ENCODE peak calls at places on chromosomes 11 and 22, in eight cellular contexts. O, W, R, S, G, H, F and B are unnamed samples. For H3K27me3, the result is how much of the 10 kb centered on the place peaks cover.

GRCh38 chr11:113167599-113167998 is 146.8 kb upstream of the TTC12 start:
- DNase-seq in S (no peak), R (no peak), H (peak), F (peak), O (no peak), W (no peak), G (no peak), B (peak)

GRCh38 chr11:132895340-132895739 is 637.0 kb downstream of the OPCML start:
- DNase-seq in S (no peak), H (no peak), G (peak), F (no peak), O (no peak), R (no peak), W (peak), B (no peak)

GRCh38 chr11:19577849-19578619 is 134.6 kb upstream of the NAV2 start:
- DNase-seq in S (no peak), H (peak), G (no peak), R (peak), F (no peak), W (no peak), O (no peak), B (peak)

GRCh38 chr11:44813401-44813800 is 86.6 kb downstream of the TSPAN18 start:
- DNase-seq in R (no peak), F (no peak), W (no peak), S (no peak), G (no peak), H (peak), O (peak), B (no peak)

GRCh38 chr11:279040-279965 is 1.1 kb downstream of the NLRP6 start:
- DNase-seq in F (no peak), G (no peak), S (no peak), H (no peak), W (no peak), R (peak), O (no peak), B (peak)

GRCh38 chr11:74677131-74677530 is 54.1 kb downstream of the CHRDL2 start:
- DNase-seq in O (no peak), G (no peak), S (no peak), H (peak), R (peak), F (no peak), W (no peak), B (no peak)

GRCh38 chr11:113684558-113684957 is 21.6 kb downstream of the TMPRSS5 start:
- DNase-seq in R (no peak), O (no peak), G (no peak), W (no peak), S (no peak), H (no peak), F (no peak), B (no peak)

GRCh38 chr11:48013269-48013901 is 33.0 kb downstream of the PTPRJ start:
- DNase-seq in O (peak), W (no peak), G (no peak), R (peak), H (peak), F (no peak), S (no peak), B (no peak)

GRCh38 chr22:23001463-23001862 is 68.9 kb upstream of the GNAZ start:
- DNase-seq in W (no peak), S (no peak), R (no peak), H (no peak), G (no peak), F (no peak), O (no peak), B (no peak)

GRCh38 chr11:132653237-132653636 is 879.1 kb downstream of the OPCML start:
- DNase-seq in F (no peak), G (no peak), W (no peak), H (no peak), O (no peak), R (no peak), S (no peak), B (no peak)

GRCh38 chr11:115990004-115990447 is 485.8 kb upstream of the CADM1 start:
- DNase-seq in O (no peak), F (peak), R (no peak), H (peak), S (no peak), W (no peak), G (no peak), B (peak)

GRCh38 chr11:12179521-12179920 is 69.1 kb downstream of the MICAL2 start:
- DNase-seq in O (no peak), G (no peak), S (no peak), R (no peak), W (no peak), F (no peak), H (peak), B (no peak)

GRCh38 chr11:100619484-100619883 is 67.6 kb upstream of the ARHGAP42 start:
- DNase-seq in G (no peak), R (no peak), W (peak), S (no peak), F (no peak), H (no peak), O (no peak), B (no peak)

GRCh38 chr22:29716814-29717213 is 3.0 kb upstream of the CABP7 start:
- DNase-seq in G (peak), W (peak), O (peak), S (peak), H (peak), R (peak), F (peak), B (peak)

GRCh38 chr11:58465690-58466089 is 23.7 kb upstream of the OR5B12 start:
- DNase-seq in S (no peak), G (no peak), O (no peak), F (no peak), H (no peak), R (no peak), W (peak), B (no peak)

GRCh38 chr22:19795617-19796008 is 35.0 kb downstream of the TBX1 start:
- DNase-seq in W (no peak), R (no peak), G (no peak), H (no peak), F (no peak), O (no peak), S (no peak), B (no peak)

GRCh38 chr11:17413414-17414316 is 25.2 kb upstream of the KCNJ11 start:
- DNase-seq in G (no peak), O (peak), S (no peak), H (no peak), R (peak), W (no peak), F (no peak), B (no peak)

GRCh38 chr11:16604784-16605439 is 133.5 kb upstream of the C11orf58 start:
- DNase-seq in R (peak), G (no peak), H (peak), W (peak), S (no peak), O (peak), F (peak), B (no peak)

GRCh38 chr11:14905104-14906033 is 13.3 kb upstream of the CYP2R1 start:
- DNase-seq in G (no peak), W (no peak), F (no peak), H (peak), S (no peak), R (peak), O (peak), B (no peak)

GRCh38 chr11:3867209-3868071 is 12.0 kb downstream of the STIM1 start:
- DNase-seq in H (peak), F (peak), W (peak), G (no peak), O (no peak), R (peak), S (no peak), B (no peak)

GRCh38 chr11:11979487-11980117 is 28.8 kb downstream of the DKK3 start:
- DNase-seq in W (no peak), S (peak), H (peak), O (no peak), R (peak), F (no peak), G (no peak), B (no peak)

GRCh38 chr11:75597636-75598035 is 35.6 kb downstream of the SERPINH1 start:
- DNase-seq in G (no peak), F (peak), H (no peak), S (no peak), O (no peak), R (no peak), W (peak), B (no peak)

GRCh38 chr11:70127653-70128434 is 49.7 kb downstream of the ANO1 start:
- DNase-seq in W (no peak), O (no peak), S (no peak), R (no peak), F (no peak), G (no peak), H (no peak), B (no peak)

GRCh38 chr22:30262917-30263741 is 3.5 kb downstream of the OSM start:
- DNase-seq in W (no peak), F (peak), O (peak), R (peak), S (peak), G (no peak), H (peak), B (peak)

GRCh38 chr11:84218318-84218717 is 932.2 kb upstream of the CCDC90B start:
- DNase-seq in G (no peak), O (no peak), R (no peak), W (no peak), S (no peak), H (no peak), F (no peak), B (no peak)

GRCh38 chr22:35314161-35314942 is 14.7 kb downstream of the TOM1 start:
- DNase-seq in G (no peak), S (no peak), O (no peak), F (no peak), H (peak), W (no peak), R (no peak), B (no peak)

GRCh38 chr11:122253541-122254317 is 137.7 kb upstream of the BLID start:
- DNase-seq in O (no peak), F (no peak), W (no peak), R (peak), H (no peak), S (no peak), G (no peak), B (no peak)

GRCh38 chr11:120061036-120061760 is 76.7 kb downstream of the TRIM29 start:
- DNase-seq in R (no peak), G (no peak), F (no peak), H (no peak), W (peak), S (no peak), O (no peak), B (no peak)

GRCh38 chr11:11969380-11970215 is 38.8 kb downstream of the DKK3 start:
- DNase-seq in G (no peak), S (no peak), W (no peak), O (peak), R (no peak), F (no peak), H (no peak), B (no peak)

GRCh38 chr11:61969838-61970452 is 2.5 kb upstream of the FTH1 start:
- DNase-seq in H (no peak), S (peak), O (no peak), W (peak), R (no peak), G (no peak), F (no peak), B (no peak)

GRCh38 chr11:70611166-70611565 is 212.8 kb downstream of the CTTN start:
- DNase-seq in H (no peak), G (no peak), W (no peak), R (no peak), S (no peak), F (no peak), O (no peak), B (no peak)

GRCh38 chr11:134425413-134425812 is 13.4 kb upstream of the B3GAT1 start:
- DNase-seq in G (no peak), R (no peak), F (no peak), W (no peak), H (no peak), S (no peak), O (no peak), B (no peak)

GRCh38 chr11:69002101-69002742 is 10.8 kb downstream of the MRGPRF start:
- DNase-seq in R (no peak), H (no peak), G (no peak), F (no peak), S (no peak), W (no peak), O (no peak), B (no peak)

GRCh38 chr11:68130121-68130520 is 8.9 kb upstream of the CHKA start:
- DNase-seq in R (no peak), H (no peak), S (no peak), W (no peak), G (no peak), O (no peak), F (no peak), B (no peak)

GRCh38 chr11:88482871-88483301 is 145.3 kb upstream of the CTSC start:
- DNase-seq in G (peak), S (peak), O (no peak), H (no peak), R (no peak), W (peak), F (no peak), B (no peak)

GRCh38 chr11:103959279-103959930 is 77.0 kb upstream of the DDI1 start:
- DNase-seq in W (no peak), R (no peak), S (peak), G (no peak), H (no peak), O (no peak), F (no peak), B (no peak)

GRCh38 chr22:42649261-42650056 is at the start of gene CYB5R3:
- DNase-seq in F (peak), G (no peak), S (peak), O (peak), H (peak), R (peak), W (peak), B (peak)

GRCh38 chr11:124895471-124895971 is 2.1 kb downstream of the ROBO4 start:
- DNase-seq in O (no peak), S (no peak), W (no peak), R (no peak), F (no peak), H (no peak), G (no peak), B (no peak)

GRCh38 chr11:94988748-94989147 is 15.2 kb downstream of the KDM4D start:
- DNase-seq in S (no peak), G (no peak), O (no peak), R (no peak), W (no peak), H (no peak), F (no peak), B (no peak)

GRCh38 chr11:116394022-116394421 is 378.8 kb downstream of the BUD13 start:
- DNase-seq in R (no peak), O (no peak), G (no peak), W (no peak), F (no peak), S (no peak), H (no peak), B (no peak)

GRCh38 chr11:35919244-35919643 is 24.6 kb upstream of the LDLRAD3 start:
- DNase-seq in S (no peak), H (no peak), G (no peak), W (peak), R (no peak), O (no peak), F (no peak), B (peak)
- H3K4me3 ChIP-seq in S (no peak), H (no peak), G (no peak), W (no peak), R (no peak), O (no peak), F (no peak), B (peak)

GRCh38 chr11:65170058-65170534 is at the start of gene SPDYC:
- DNase-seq in H (no peak), G (no peak), S (peak), R (no peak), F (peak), O (no peak), W (no peak), B (no peak)
- H3K27me3 ChIP-seq in H (under half), G (under half), S (under half), R (under half), F (under half), O (under half), W (under half), B (under half)

GRCh38 chr11:60710482-60710881 is 11.1 kb downstream of the MS4A8 start:
- DNase-seq in H (no peak), F (no peak), R (no peak), W (no peak), S (no peak), O (no peak), G (no peak), B (no peak)
- H3K4me3 ChIP-seq in H (no peak), F (no peak), R (no peak), W (no peak), S (no peak), O (no peak), G (no peak), B (no peak)

DNA sequence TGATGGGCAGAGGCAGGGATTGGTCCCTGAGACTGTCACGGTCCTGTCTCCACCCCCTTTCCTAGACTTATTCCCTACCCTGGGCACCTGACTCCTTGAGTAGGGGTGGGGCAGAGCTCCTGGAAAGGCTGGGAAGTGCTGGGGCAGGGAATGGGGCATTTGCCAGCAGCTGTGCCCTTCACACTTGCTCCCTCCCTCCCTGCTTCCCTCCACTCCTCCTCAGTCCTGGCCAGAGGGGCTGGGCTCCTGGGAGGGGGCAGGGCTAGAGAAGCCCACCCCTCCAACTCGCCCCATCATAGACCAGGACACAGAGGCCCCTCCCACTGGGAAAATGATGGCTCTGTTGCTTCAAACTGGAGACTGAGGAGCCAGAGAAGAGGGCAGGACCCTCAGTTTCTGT is 11.6 kb downstream of the SCN2B start:
- DNase-seq in S (no peak), H (no peak), W (no peak), R (no peak), F (no peak), O (no peak), G (no peak), B (no peak)
- H3K27me3 ChIP-seq in S (under half), H (under half), W (under half), R (under half), F (half or more), O (under half), G (under half), B (under half)

DNA sequence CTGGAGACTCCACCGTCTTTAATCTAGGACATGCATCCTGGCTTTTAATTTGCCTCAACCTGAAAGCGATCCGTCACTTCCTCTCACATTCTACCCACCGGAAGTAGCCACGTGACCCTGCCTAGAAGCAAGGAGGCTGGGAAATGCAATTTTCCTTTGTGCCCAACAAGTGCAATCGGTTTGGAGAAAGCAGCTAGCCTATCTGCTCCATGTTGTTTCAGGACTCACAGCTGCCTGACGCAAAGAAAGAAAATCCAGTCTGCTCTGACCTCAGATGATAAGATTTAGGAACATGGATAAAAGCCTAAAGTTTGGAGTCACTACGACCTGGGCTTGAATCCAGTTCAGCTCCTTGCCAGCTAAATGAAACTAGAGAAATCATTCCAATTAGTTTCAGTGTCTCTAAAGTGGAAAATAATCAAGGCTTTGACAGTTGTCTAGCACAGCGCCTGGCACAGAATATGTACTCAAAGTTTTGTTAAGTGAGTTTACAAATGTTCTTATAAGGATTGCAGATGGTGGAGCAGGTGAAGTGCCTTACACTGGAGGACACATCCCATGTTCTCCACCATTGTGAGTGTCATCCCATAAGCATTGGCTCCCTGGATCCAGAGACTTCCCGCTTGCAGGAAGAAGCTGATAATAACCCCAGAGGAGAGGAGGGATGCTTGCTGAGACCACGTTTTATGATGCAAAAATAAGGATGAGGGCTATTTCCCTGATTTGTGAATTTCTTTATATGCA is 553.7 kb downstream of the MN1 start:
- DNase-seq in W (no peak), S (no peak), O (no peak), H (peak), G (no peak), F (no peak), R (peak), B (no peak)
- H3K4me3 ChIP-seq in W (no peak), S (no peak), O (no peak), H (no peak), G (no peak), F (no peak), R (no peak), B (peak)

DNA sequence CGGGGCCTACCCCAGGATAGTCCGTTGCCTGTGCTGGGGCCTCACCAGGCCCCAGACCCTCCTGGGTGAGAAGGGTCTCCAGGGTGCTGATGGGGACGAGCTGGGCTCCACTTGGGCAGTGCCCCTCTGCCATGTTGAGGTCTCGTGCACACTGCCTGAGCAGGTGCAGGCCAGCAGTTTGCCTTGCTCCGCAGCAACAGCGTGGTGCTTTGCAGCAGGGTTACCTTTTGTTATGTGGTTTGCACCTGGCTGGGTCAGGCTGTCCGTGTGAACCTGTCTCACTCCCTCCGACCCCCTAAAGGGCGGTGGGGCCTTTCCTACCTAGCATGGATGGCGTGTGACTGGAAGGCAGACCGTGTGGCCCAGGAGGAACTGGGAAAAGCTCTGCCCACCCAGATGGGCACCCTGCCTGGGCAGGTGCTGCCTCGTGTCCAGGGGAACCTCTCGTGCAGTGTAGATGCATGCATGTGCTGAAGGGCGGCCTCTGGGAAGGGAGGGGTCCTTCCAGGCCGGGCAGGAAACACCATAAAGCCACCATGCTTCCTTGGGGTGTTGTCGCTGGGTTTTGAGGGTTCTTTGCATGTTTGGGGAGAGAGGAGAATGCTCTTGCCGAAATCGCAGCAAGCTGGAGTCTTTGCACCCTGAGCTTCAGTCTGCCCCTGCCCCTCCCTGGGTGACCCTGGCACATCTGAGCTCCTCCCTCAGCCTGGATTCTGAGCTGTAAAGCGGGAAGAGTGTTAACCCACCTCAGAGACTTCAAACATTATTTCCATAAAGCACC is 75.4 kb upstream of the PPARA start:
- DNase-seq in W (peak), S (no peak), F (no peak), R (peak), H (peak), O (no peak), G (no peak), B (peak)
- H3K27me3 ChIP-seq in W (under half), S (under half), F (under half), R (under half), H (under half), O (under half), G (under half), B (under half)